ENCODE peak calls at places on chromosomes 13 and 19, in eight cellular contexts. O, C, X, U, A, L, B and V are unnamed samples.

GRCh38 chr13:24671367-24672117 is 8.7 kb upstream of the ATP12A start:
- DNase-seq in C (no peak), U (peak; percentile 50), A (no peak), X (peak; percentile 59), O (peak; percentile 20), B (peak; percentile 16), L (no peak), V (peak; percentile 50)

GRCh38 chr19:51311388-51312257 is at the start of gene IGLON5:
- DNase-seq in L (no peak), C (no peak), O (no peak), U (no peak), X (no peak), A (no peak), B (no peak), V (no peak)

GRCh38 chr13:77184455-77184854 is 142.4 kb downstream of the MYCBP2 start:
- DNase-seq in C (peak; percentile 13), O (no peak), L (no peak), U (no peak), A (no peak), B (no peak), X (peak; percentile 60), V (no peak)

GRCh38 chr13:79862515-79862914 is 381.6 kb downstream of the NDFIP2 start:
- DNase-seq in L (no peak), X (no peak), U (no peak), C (no peak), O (no peak), B (no peak), A (no peak), V (no peak)

GRCh38 chr19:39953915-39954314 is 17.1 kb upstream of the PSMC4 start:
- DNase-seq in C (no peak), B (no peak), U (no peak), O (no peak), A (no peak), X (no peak), L (no peak), V (no peak)

GRCh38 chr19:1944916-1945561 is 4.1 kb downstream of the CSNK1G2 start:
- DNase-seq in L (no peak), B (no peak), U (no peak), O (no peak), A (no peak), X (no peak), C (no peak), V (no peak)

GRCh38 chr19:11152318-11153062 is 3.1 kb downstream of the SPC24 start:
- DNase-seq in U (peak; percentile 77), B (peak; percentile 74), C (no peak), L (no peak), A (peak; percentile 83), O (no peak), X (no peak), V (peak; percentile 65)

GRCh38 chr13:109900723-109901122 is 114.3 kb upstream of the IRS2 start:
- DNase-seq in C (no peak), X (no peak), L (no peak), U (no peak), A (no peak), B (no peak), O (no peak), V (no peak)

GRCh38 chr19:55000761-55001160 is 34.6 kb downstream of the NLRP2 start:
- DNase-seq in A (no peak), B (no peak), O (no peak), C (no peak), X (no peak), U (no peak), L (no peak), V (no peak)

GRCh38 chr13:108961542-108962125 is 332.2 kb downstream of the MYO16 start:
- DNase-seq in X (peak; percentile 79), C (peak; percentile 60), L (no peak), O (peak; percentile 75), A (no peak), B (no peak), U (no peak), V (no peak)

GRCh38 chr19:47598407-47599349 is 10.3 kb upstream of the BICRA start:
- DNase-seq in U (peak; percentile 64), L (no peak), C (no peak), X (no peak), B (peak; percentile 60), A (peak; percentile 48), O (no peak), V (peak; percentile 59)

GRCh38 chr13:77406644-77407440 is 79.9 kb upstream of the MYCBP2 start:
- DNase-seq in A (no peak), B (no peak), C (no peak), U (no peak), O (no peak), X (no peak), L (no peak), V (no peak)

GRCh38 chr13:98216135-98216565 is 39.1 kb upstream of the RNF113B start:
- DNase-seq in B (peak; percentile 47), C (no peak), O (peak; percentile 13), U (no peak), X (no peak), L (no peak), A (peak; percentile 59), V (no peak)

GRCh38 chr13:50244913-50245574 is 229.8 kb downstream of the KCNRG start:
- DNase-seq in B (no peak), O (no peak), C (no peak), U (no peak), L (no peak), X (no peak), A (no peak), V (no peak)

GRCh38 chr19:5003781-5004180 is 34.9 kb downstream of the KDM4B start:
- DNase-seq in U (no peak), L (no peak), O (no peak), B (no peak), A (no peak), X (no peak), C (no peak), V (no peak)

GRCh38 chr19:13987101-13987890 is 18.8 kb downstream of the RFX1 start:
- DNase-seq in A (peak; percentile 83), O (peak; percentile 68), B (peak; percentile 51), U (peak; percentile 27), X (no peak), C (no peak), L (no peak), V (no peak)

GRCh38 chr19:9306443-9306842 is 3.2 kb downstream of the ZNF699 start:
- DNase-seq in C (no peak), X (no peak), B (no peak), O (no peak), L (no peak), A (no peak), U (no peak), V (no peak)

GRCh38 chr19:5953680-5954213 is 24.2 kb downstream of the RANBP3 start:
- DNase-seq in L (no peak), X (no peak), U (no peak), B (no peak), C (no peak), A (no peak), O (peak; percentile 20), V (no peak)

GRCh38 chr19:48135411-48135810 is 24.8 kb upstream of the PLA2G4C start:
- DNase-seq in B (no peak), U (no peak), O (peak; percentile 10), A (no peak), C (no peak), L (no peak), X (peak; percentile 28), V (no peak)

GRCh38 chr13:51681037-51681678 is 96.9 kb downstream of the WDFY2 start:
- DNase-seq in U (no peak), X (no peak), L (no peak), B (no peak), A (no peak), O (no peak), C (no peak), V (no peak)

GRCh38 chr13:93230466-93230865 is 3.9 kb downstream of the GPC6 start:
- DNase-seq in O (no peak), L (no peak), X (no peak), C (no peak), B (no peak), A (no peak), U (no peak), V (no peak)

GRCh38 chr13:111958612-111959395 is 108.1 kb upstream of the SOX1 start:
- DNase-seq in O (no peak), X (no peak), L (no peak), B (no peak), U (no peak), A (no peak), C (no peak), V (no peak)

GRCh38 chr19:49645995-49646394 is 4.0 kb downstream of the SCAF1 start:
- DNase-seq in L (no peak), A (no peak), C (no peak), X (no peak), B (no peak), O (no peak), U (no peak), V (no peak)

GRCh38 chr13:93388701-93389100 is 162.1 kb downstream of the GPC6 start:
- DNase-seq in B (no peak), U (no peak), L (no peak), A (no peak), X (no peak), C (no peak), O (no peak), V (no peak)

GRCh38 chr19:16671652-16672274 is 10.8 kb downstream of the TMEM38A start:
- DNase-seq in U (no peak), C (no peak), X (no peak), O (no peak), A (peak; percentile 71), B (peak; percentile 55), L (no peak), V (peak; percentile 43)

GRCh38 chr13:26759907-26760834 is at the start of gene GPR12:
- DNase-seq in B (no peak), C (no peak), L (no peak), O (no peak), U (no peak), A (no peak), X (no peak), V (no peak)

GRCh38 chr19:40263440-40264313 is 21.5 kb downstream of the AKT2 start:
- DNase-seq in A (no peak), O (no peak), X (no peak), L (no peak), B (no peak), C (no peak), U (no peak), V (no peak)

GRCh38 chr19:38853214-38853613 is 3.4 kb upstream of the HNRNPL start:
- DNase-seq in U (no peak), O (no peak), A (no peak), L (no peak), X (no peak), B (no peak), C (no peak), V (no peak)

GRCh38 chr13:49791753-49792549 is 531 bp downstream of the KPNA3 start:
- DNase-seq in B (peak; percentile 31), X (peak; percentile 66), A (peak; percentile 51), L (peak; percentile 37), U (peak; percentile 21), O (no peak), C (peak; percentile 45), V (peak; percentile 58)